ENCODE peak calls at places on chromosomes 16 and 17, in seven cellular contexts. L is GM23338, Y is endothelial cell, X is HFF-Myc, J is type B pancreatic cell, A is cardiac fibroblast, G is body of pancreas. H is an unnamed sample.

GRCh38 chr17:43829738-43830137 is 3.2 kb downstream of the MPP3 start:
- DNase-seq in Y (no peak), J (no peak), X (no peak), A (no peak), L (no peak), G (no peak), H (no peak)

GRCh38 chr17:68449021-68449739 is 8.1 kb downstream of the WIPI1 start:
- DNase-seq in G (no peak), X (no peak), L (no peak), Y (no peak), A (no peak), J (no peak), H (no peak)

GRCh38 chr16:70646260-70647241 is at the start of gene IL34:
- DNase-seq in G (no peak), L (no peak), X (no peak), J (no peak), A (peak), Y (no peak), H (no peak)

GRCh38 chr16:86508947-86509758 is 1.2 kb upstream of the FOXF1 start:
- DNase-seq in L (peak), X (no peak), Y (no peak), G (peak), A (peak), J (no peak), H (no peak)

GRCh38 chr17:27783951-27784350 is 16.4 kb downstream of the NOS2 start:
- DNase-seq in A (no peak), J (no peak), X (no peak), Y (no peak), G (no peak), L (no peak), H (no peak)

GRCh38 chr17:71869833-71870545 is 250.8 kb upstream of the SOX9 start:
- DNase-seq in X (no peak), Y (no peak), J (no peak), A (no peak), G (no peak), L (no peak), H (no peak)

GRCh38 chr16:28531777-28532744 is 6.7 kb downstream of the NUPR1 start:
- DNase-seq in X (no peak), A (no peak), Y (no peak), J (no peak), L (peak), G (peak), H (no peak)

GRCh38 chr16:89009343-89010209 is 32.6 kb upstream of the CBFA2T3 start:
- DNase-seq in Y (peak), A (peak), J (no peak), G (peak), L (peak), X (no peak), H (no peak)

GRCh38 chr17:1203111-1203966 is 23.6 kb upstream of the ABR start:
- DNase-seq in L (peak), Y (peak), G (peak), J (no peak), A (peak), X (no peak), H (peak)

GRCh38 chr17:28643979-28644781 is 778 bp downstream of the BLTP2 start:
- DNase-seq in X (no peak), J (no peak), A (peak), Y (peak), L (peak), G (peak), H (no peak)

GRCh38 chr17:35341465-35341992 is 31.9 kb downstream of the SLFN11 start:
- DNase-seq in J (no peak), L (no peak), G (no peak), X (no peak), Y (no peak), A (peak), H (no peak)

DNA sequence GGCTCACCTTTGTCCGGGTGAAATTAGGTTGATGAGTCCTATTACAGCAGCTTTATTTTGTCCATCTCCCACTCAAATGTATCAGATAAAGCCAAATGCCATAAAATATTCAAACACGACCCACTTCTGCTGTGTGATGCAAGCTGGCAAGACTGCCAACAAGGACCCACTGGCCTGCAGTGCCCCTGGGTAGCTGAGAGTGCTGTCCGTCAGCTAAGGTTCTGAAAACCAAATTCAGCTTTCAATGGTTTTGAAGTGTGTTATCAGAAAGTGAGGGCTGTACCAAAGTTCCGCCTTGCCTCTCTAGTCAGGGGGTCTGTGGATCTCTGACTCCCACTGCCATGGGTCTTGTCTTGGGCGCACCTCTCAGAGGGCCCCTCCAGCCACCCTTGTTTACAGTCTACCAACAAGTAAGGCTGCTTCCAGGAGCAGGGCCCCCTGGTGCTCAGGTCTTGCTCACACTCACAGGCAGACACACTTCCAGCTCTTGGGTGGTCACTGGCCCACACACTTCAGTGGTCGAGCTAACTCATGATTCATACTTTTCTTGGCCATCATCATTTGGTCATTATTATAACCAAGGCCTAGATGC is 10.5 kb upstream of the CCDC182 start:
- DNase-seq in J (no peak), A (no peak), G (no peak), Y (no peak), L (peak), X (no peak), H (no peak)
- TF ChIP-seq CTCF in J (no peak), A (no peak), G (no peak), Y (no peak), L (peak), X (no peak), H (no peak)

DNA sequence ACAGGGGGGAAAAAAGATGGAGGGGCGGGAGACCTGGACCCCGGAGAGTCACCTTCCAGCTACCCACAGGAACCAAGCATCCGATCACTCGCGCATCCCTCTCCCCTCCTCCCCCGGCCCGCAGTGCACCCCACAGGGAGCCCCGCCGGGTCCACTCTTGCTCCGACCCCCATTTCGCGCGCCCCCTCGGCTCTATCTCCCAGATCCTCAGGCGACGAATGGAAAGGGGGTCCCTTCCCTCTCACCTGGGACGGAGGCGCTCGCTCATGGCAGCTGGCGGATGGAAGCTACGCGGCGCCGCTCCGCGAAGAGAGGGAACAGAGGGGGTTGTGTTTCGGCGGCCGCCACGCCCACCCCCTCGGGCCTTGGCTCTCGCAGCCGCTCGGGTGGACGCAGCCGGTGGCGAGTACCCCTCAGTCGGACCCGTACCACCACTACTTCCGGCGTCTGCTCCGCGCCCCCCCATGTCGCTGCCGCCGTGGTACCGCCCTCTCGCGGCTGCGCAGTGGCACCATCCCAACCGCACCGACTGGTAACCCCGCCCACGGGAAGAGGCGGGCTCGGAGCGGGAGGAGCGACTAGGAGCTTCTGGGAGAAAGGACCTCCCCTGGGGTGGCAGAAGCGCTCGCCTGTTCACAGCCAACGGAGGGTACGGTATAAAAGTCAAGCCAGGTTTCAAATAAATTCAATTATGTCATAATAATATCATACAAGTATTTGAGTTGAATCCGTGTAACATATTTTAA is 29.7 kb downstream of the CPSF4L start:
- DNase-seq in A (peak), Y (peak), X (peak), J (peak), G (peak), L (peak), H (peak)
- TF ChIP-seq CTCF in A (no peak), Y (no peak), X (peak), J (peak), G (peak), L (peak), H (peak)

GRCh38 chr16:67198238-67198734 is 645 bp upstream of the ELMO3 start:
- DNase-seq in L (peak), G (peak), J (no peak), A (peak), Y (peak), X (no peak), H (no peak)
- TF ChIP-seq CTCF in L (peak), G (peak), J (peak), A (peak), Y (peak), X (peak), H (peak)

GRCh38 chr16:62406387-62406786 is 370.1 kb upstream of the CDH8 start:
- DNase-seq in Y (no peak), J (no peak), L (no peak), X (no peak), G (no peak), A (no peak), H (no peak)

GRCh38 chr16:62404857-62405611 is 368.8 kb upstream of the CDH8 start:
- DNase-seq in A (no peak), L (peak), X (no peak), Y (no peak), G (no peak), J (no peak), H (no peak)

GRCh38 chr16:62408760-62409159 is 372.5 kb upstream of the CDH8 start:
- DNase-seq in A (no peak), X (no peak), G (no peak), J (no peak), Y (peak), L (peak), H (no peak)
- TF ChIP-seq CTCF in A (no peak), X (no peak), G (no peak), J (no peak), Y (no peak), L (peak), H (no peak)